ENCODE peak calls at places on chromosomes 11 and 22, in eight cellular contexts. M is OCI-LY7, Q is adrenal gland, U is cardiac muscle cell, X is heart right ventricle, Y is thoracic aorta, N is small intestine, I is H1. C is an unnamed sample.

GRCh38 chr11:369336-370018 is at the start of gene B4GALNT4:
- DNase-seq in I (no peak), N (no peak), Q (no peak), M (no peak), Y (no peak), X (no peak), U (peak; percentile 41), C (no peak)

GRCh38 chr11:96197801-96198465 is 145.1 kb downstream of the MAML2 start:
- DNase-seq in Q (no peak), U (no peak), Y (no peak), X (no peak), M (peak; percentile 47), N (no peak), I (no peak), C (no peak)

GRCh38 chr11:12094872-12095800 is 15.3 kb upstream of the MICAL2 start:
- DNase-seq in M (no peak), Q (no peak), N (peak; percentile 83), Y (no peak), X (no peak), I (no peak), U (no peak), C (no peak)

GRCh38 chr22:20262582-20263147 is 5.5 kb downstream of the RTN4R start:
- DNase-seq in Q (no peak), I (no peak), Y (no peak), X (no peak), U (no peak), M (no peak), N (no peak), C (no peak)

GRCh38 chr11:90423378-90423777 is 200.5 kb upstream of the CHORDC1 start:
- DNase-seq in U (no peak), M (no peak), X (no peak), Q (no peak), I (no peak), N (no peak), Y (no peak), C (no peak)

GRCh38 chr11:117818036-117818858 is 6.3 kb downstream of the FXYD2 start:
- DNase-seq in M (no peak), I (no peak), X (no peak), U (no peak), N (no peak), Q (peak; percentile 74), Y (no peak), C (no peak)

GRCh38 chr22:36743011-36743410 is 32.9 kb downstream of the IFT27 start:
- DNase-seq in N (no peak), U (no peak), Q (peak; percentile 10), I (no peak), Y (no peak), M (no peak), X (no peak), C (no peak)

GRCh38 chr11:26946209-26946828 is 47.6 kb upstream of the FIBIN start:
- DNase-seq in U (no peak), N (no peak), Y (no peak), Q (no peak), I (no peak), X (no peak), M (no peak), C (no peak)

GRCh38 chr11:395866-396265 is 1.9 kb downstream of the PKP3 start:
- DNase-seq in X (no peak), I (no peak), Y (no peak), N (no peak), Q (no peak), U (no peak), M (no peak), C (no peak)

GRCh38 chr11:45161252-45162063 is 15.0 kb downstream of the PRDM11 start:
- DNase-seq in X (peak; percentile 60), U (no peak), N (no peak), Q (peak; percentile 87), M (no peak), Y (no peak), I (no peak), C (no peak)

GRCh38 chr11:44963948-44964347 is 13.3 kb upstream of the TP53I11 start:
- DNase-seq in Y (no peak), X (no peak), M (no peak), N (no peak), I (no peak), Q (no peak), U (no peak), C (no peak)

GRCh38 chr22:39699631-39700348 is 129.2 kb downstream of the CACNA1I start:
- DNase-seq in I (no peak), U (no peak), X (no peak), Q (no peak), Y (no peak), M (no peak), N (no peak), C (no peak)

GRCh38 chr22:17772963-17773605 is 1.2 kb downstream of the BID start:
- DNase-seq in Y (no peak), X (no peak), N (no peak), M (no peak), U (peak; percentile 37), I (no peak), Q (no peak), C (no peak)

GRCh38 chr22:17773606-17774205 is 563 bp downstream of the BID start:
- DNase-seq in Q (no peak), Y (no peak), I (no peak), U (peak; percentile 29), N (peak; percentile 55), M (peak; percentile 79), X (peak; percentile 44), C (no peak)

GRCh38 chr22:17775781-17776470 is 1.7 kb upstream of the BID start:
- DNase-seq in M (no peak), U (no peak), N (no peak), X (no peak), I (no peak), Q (no peak), Y (no peak), C (no peak)

GRCh38 chr22:17774206-17774927 is at the start of gene BID:
- DNase-seq in N (peak; percentile 53), I (no peak), M (peak; percentile 81), X (peak; percentile 60), Y (no peak), U (peak; percentile 25), Q (no peak), C (no peak)

DNA sequence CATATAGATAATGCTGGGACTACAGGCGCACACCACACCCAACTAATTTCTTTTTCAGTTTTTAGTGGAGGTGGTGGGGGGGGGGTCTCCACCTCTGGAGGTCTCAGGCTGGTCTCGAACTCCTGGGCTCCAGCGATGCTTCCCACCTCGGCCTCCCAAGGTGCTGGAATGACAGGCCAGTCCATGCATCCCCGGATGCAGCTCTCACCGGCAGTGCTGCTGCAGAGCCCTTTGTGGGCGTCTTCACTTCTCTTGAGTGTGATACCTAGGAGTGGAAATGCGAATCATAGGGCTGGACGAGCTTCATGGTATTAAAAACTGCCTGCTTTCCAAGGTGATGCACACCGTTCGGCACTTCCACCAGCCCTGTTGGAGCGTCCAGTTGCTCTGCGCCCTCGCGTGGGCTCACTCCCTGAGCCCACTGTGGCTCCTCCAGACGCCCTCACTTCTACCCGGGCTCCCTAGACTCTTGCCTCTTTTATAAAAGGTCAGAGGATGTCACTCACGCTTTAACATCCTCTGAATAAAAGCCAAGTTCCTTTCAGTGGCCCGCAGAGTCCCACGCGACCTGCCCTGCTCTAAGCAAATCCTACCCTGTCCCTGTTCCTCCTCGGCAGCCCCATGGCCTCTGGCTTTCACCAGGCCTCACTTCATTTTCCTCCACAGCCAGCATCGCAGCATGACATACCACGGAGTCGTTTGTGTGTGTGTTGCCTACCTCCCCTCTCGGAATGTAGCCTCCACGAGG is 833 bp upstream of the BID start:
- DNase-seq in Y (no peak), N (no peak), I (no peak), X (no peak), M (no peak), U (no peak), Q (no peak), C (no peak)
- H3K4me1 ChIP-seq in Y (peaks cover 3% of the 10 kb centered on the region), N (peaks cover 10% of the 10 kb centered on the region), I (peaks cover 14% of the 10 kb centered on the region), X (peaks cover 16% of the 10 kb centered on the region), M (peaks cover 70% of the 10 kb centered on the region), U (peaks cover 6% of the 10 kb centered on the region), Q (peaks cover 6% of the 10 kb centered on the region), C (peaks cover 13% of the 10 kb centered on the region)

DNA sequence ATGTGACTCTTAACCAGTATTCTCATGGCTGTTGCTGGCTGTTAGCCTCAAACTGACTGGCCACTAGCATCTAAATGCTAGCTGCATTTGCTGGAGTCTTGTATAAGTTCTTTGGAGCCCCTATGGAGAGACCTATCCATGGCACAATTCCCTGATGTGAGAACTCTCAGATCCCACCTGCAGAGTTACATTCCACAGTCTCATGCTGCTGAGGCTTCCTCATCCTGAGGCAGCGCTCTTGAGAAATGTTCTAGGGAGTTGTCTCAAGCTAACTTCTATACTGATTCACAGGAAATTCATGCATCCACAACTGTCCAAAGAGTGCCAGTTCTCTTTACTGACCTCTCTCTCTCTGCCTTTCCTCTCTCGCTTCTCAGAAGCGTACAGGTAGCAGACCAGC is 218.0 kb upstream of the PITPNB start:
- DNase-seq in X (no peak), Y (no peak), M (no peak), Q (no peak), U (no peak), N (no peak), I (no peak), C (peak; percentile 47)
- H3K9me3 ChIP-seq in X (peaks cover 10% of the 10 kb centered on the region), Y (no peaks in the 10 kb centered on the region), M (no peaks in the 10 kb centered on the region), Q (no peaks in the 10 kb centered on the region), U (no peaks in the 10 kb centered on the region), N (no peaks in the 10 kb centered on the region), I (peaks cover 4% of the 10 kb centered on the region), C (no peaks in the 10 kb centered on the region)

DNA sequence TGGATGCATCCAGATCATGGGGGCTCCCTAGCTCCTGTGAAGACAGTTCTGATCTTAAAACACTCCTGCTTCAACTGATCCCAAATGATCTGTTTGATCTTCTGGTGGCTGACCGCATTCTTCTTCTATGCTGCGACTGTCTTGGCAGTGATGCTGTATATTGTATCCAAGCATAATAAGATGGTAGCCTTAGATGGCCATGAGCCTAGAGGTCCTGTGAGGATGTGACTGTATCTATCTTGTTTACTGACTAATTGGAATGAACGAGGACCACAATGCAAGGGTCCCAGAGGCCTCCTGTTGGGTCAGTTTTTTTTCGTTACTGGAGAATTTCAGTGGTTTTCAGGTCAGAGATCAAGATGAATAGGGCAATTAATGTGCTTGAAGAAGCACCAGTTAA is 7.1 kb upstream of the MPEG1 start:
- DNase-seq in X (no peak), N (no peak), Y (no peak), M (no peak), I (no peak), U (no peak), Q (no peak), C (no peak)
- H3K4me1 ChIP-seq in X (peaks cover 15% of the 10 kb centered on the region), N (no peaks in the 10 kb centered on the region), Y (peaks cover 3% of the 10 kb centered on the region), M (peaks cover 26% of the 10 kb centered on the region), I (no peaks in the 10 kb centered on the region), U (no peaks in the 10 kb centered on the region), Q (peaks cover 28% of the 10 kb centered on the region), C (no peaks in the 10 kb centered on the region)

DNA sequence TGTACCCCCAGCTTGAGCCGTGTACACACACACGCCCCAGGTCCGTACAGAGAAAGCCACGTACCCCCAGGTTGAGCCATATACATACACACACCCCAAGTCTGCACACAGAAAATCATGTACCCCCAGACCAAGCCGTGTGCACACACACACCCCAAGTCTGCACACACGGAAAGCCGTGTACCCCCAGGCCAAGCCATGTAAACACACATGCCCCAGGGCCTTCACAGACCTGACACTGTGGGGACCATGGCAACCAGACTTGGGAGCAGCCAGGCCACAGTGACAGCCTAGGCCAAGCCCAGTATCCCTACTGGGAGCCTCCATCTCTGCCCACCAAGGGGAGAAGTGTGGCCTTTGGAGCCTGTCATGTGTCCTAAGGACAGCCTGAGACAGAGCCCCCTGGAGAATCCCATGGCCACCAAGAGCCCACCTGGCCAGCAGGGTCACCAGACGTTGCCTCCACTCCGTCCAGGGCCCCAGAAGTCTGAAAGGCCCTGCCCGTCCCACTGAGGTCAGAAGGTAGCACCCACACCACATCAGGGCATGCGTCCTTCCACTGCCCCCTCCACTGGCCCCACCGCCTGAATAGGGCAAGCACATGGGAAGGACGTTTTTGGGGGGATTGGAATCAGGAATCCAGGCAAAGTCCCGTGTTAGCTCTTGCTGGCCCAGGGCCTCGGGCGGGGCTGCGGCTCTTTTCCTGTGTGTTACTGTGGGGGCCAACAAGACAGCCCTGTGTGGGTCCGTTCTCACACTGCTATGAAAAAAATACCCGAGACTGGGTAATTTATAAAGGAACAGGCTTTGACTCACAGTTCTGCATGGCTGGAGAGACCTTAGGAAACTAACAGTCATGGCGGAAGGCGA is 636.7 kb downstream of the TBC1D22A start:
- DNase-seq in I (no peak), Q (no peak), N (no peak), M (no peak), X (no peak), Y (no peak), U (no peak), C (no peak)
- H3K9me3 ChIP-seq in I (peaks cover 84% of the 10 kb centered on the region), Q (no peaks in the 10 kb centered on the region), N (no peaks in the 10 kb centered on the region), M (no peaks in the 10 kb centered on the region), X (no peaks in the 10 kb centered on the region), Y (no peaks in the 10 kb centered on the region), U (no peaks in the 10 kb centered on the region), C (no peaks in the 10 kb centered on the region)

C was measured in NT2/D1.